ENCODE peak calls at places on chromosome 15, in ten cellular contexts. Z, T, Y, R, N, F, L, A, B and U are unnamed samples.

GRCh38 chr15:43828061-43828657 is 1.4 kb downstream of the WDR76 start:
- DNase-seq in Z (no peak), T (peak; percentile 33), Y (no peak), R (no peak), N (no peak), F (no peak), L (no peak), A (no peak), B (peak; percentile 10), U (peak; percentile 15)

GRCh38 chr15:35444557-35445204 is 101.3 kb downstream of the DPH6 start:
- DNase-seq in Z (peak; percentile 15), T (peak; percentile 45), Y (no peak), R (no peak), N (peak; percentile 61), F (peak; percentile 45), L (no peak), A (no peak), B (peak; percentile 77), U (peak; percentile 52)

GRCh38 chr15:90126457-90127435 is 24.5 kb upstream of the IDH2 start:
- DNase-seq in Z (peak; percentile 46), T (no peak), Y (no peak), R (no peak), N (no peak), F (no peak), L (peak; percentile 59), A (peak; percentile 83), B (no peak), U (no peak)

GRCh38 chr15:82641129-82641798 is 5.9 kb downstream of the CPEB1 start:
- DNase-seq in Z (no peak), T (no peak), Y (no peak), R (no peak), N (no peak), F (no peak), L (no peak), A (no peak), B (no peak), U (no peak)

GRCh38 chr15:63112871-63113270 is 8.8 kb upstream of the LACTB start:
- DNase-seq in Z (no peak), T (no peak), Y (no peak), R (no peak), N (no peak), F (no peak), L (no peak), A (no peak), B (no peak), U (no peak)

GRCh38 chr15:24954783-24955548 is at the start of the genes SNRPN and SNURF:
- DNase-seq in Z (peak; percentile 69), T (peak; percentile 62), Y (peak; percentile 89), R (peak; percentile 20), N (peak; percentile 80), F (peak; percentile 15), L (peak; percentile 71), A (peak; percentile 80), B (peak; percentile 77), U (peak; percentile 79)

GRCh38 chr15:98421419-98422085 is 226.8 kb upstream of the IGF1R start:
- DNase-seq in Z (peak; percentile 87), T (peak; percentile 81), Y (peak; percentile 83), R (no peak), N (peak; percentile 24), F (no peak), L (peak; percentile 59), A (peak; percentile 89), B (peak; percentile 39), U (peak; percentile 23)

GRCh38 chr15:89794627-89795241 is 18.6 kb downstream of the MESP2 start:
- DNase-seq in Z (no peak), T (no peak), Y (no peak), R (no peak), N (peak; percentile 80), F (no peak), L (no peak), A (no peak), B (peak; percentile 87), U (peak; percentile 81)

GRCh38 chr15:63323798-63324651 is 46.6 kb downstream of the APH1B start:
- DNase-seq in Z (no peak), T (no peak), Y (no peak), R (no peak), N (no peak), F (no peak), L (no peak), A (no peak), B (no peak), U (no peak)

GRCh38 chr15:100201376-100202280 is 140.1 kb downstream of the ADAMTS17 start:
- DNase-seq in Z (no peak), T (no peak), Y (no peak), R (no peak), N (peak; percentile 62), F (no peak), L (no peak), A (no peak), B (no peak), U (no peak)

GRCh38 chr15:57619746-57620145 is 28.0 kb downstream of the MYZAP start:
- DNase-seq in Z (no peak), T (no peak), Y (no peak), R (no peak), N (no peak), F (no peak), L (peak; percentile 43), A (no peak), B (no peak), U (no peak)
- TF ChIP-seq CTCF in Z (no peak), T (no peak), Y (no peak), R (no peak), N (no peak), F (no peak), L (no peak), A (no peak), B (peak; percentile 2), U (no peak)

GRCh38 chr15:75042730-75043508 is 19.5 kb downstream of the PPCDC start:
- DNase-seq in Z (peak; percentile 48), T (peak; percentile 87), Y (peak; percentile 92), R (peak; percentile 70), N (peak; percentile 29), F (no peak), L (peak; percentile 84), A (peak; percentile 66), B (peak; percentile 53), U (no peak)

GRCh38 chr15:75045332-75046015 is 22.1 kb downstream of the PPCDC start:
- DNase-seq in Z (no peak), T (peak; percentile 48), Y (no peak), R (no peak), N (no peak), F (no peak), L (no peak), A (no peak), B (no peak), U (no peak)

GRCh38 chr15:75044258-75044878 is 21.0 kb downstream of the PPCDC start:
- DNase-seq in Z (no peak), T (no peak), Y (no peak), R (no peak), N (no peak), F (no peak), L (no peak), A (no peak), B (no peak), U (no peak)

GRCh38 chr15:75038948-75039533 is 15.7 kb downstream of the PPCDC start:
- DNase-seq in Z (no peak), T (no peak), Y (no peak), R (no peak), N (no peak), F (no peak), L (no peak), A (no peak), B (no peak), U (no peak)

GRCh38 chr15:75043509-75044257 is 20.3 kb downstream of the PPCDC start:
- DNase-seq in Z (no peak), T (peak; percentile 67), Y (peak; percentile 99), R (peak; percentile 59), N (peak; percentile 100), F (peak; percentile 98), L (peak; percentile 84), A (no peak), B (peak; percentile 100), U (peak; percentile 100)
- TF ChIP-seq CTCF in Z (no peak), T (peak; percentile 43), Y (peak; percentile 34), R (peak; percentile 34), N (peak; percentile 67), F (peak; percentile 47), L (no peak), A (no peak), B (peak; percentile 84), U (peak; percentile 69)

DNA sequence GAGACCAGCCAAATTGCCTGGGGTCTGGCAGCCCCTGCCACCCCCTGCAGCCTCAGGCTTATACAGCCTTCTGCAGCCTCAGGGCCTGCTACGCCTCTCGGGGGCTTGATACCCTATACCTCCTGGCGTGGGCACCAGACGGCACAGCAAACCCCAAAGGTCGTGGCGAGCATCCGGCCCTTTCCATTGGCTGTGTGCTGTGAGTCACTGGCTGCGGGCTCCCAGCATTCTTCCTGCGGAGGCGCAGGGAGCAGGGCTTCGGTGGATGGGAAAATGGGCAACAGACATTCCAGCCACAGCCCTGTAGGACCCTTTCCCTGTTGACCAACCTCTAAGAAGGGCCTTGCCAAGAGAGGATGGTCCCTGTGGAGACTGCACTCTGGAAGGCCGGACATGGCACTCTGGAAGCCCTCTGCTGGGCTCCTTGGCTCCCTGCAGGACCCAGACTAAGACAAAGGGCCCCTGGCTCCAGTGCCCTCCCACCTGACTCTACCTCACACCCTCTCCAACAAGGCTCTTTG is 59.6 kb downstream of the ITGA11 start:
- DNase-seq in Z (peak; percentile 45), T (no peak), Y (peak; percentile 42), R (no peak), N (peak; percentile 52), F (no peak), L (no peak), A (peak; percentile 62), B (peak; percentile 56), U (peak; percentile 82)
- TF ChIP-seq CTCF in Z (peak; percentile 19), T (peak; percentile 8), Y (peak; percentile 13), R (peak; percentile 16), N (peak; percentile 70), F (peak; percentile 57), L (no peak), A (peak; percentile 25), B (peak; percentile 65), U (peak; percentile 26)

DNA sequence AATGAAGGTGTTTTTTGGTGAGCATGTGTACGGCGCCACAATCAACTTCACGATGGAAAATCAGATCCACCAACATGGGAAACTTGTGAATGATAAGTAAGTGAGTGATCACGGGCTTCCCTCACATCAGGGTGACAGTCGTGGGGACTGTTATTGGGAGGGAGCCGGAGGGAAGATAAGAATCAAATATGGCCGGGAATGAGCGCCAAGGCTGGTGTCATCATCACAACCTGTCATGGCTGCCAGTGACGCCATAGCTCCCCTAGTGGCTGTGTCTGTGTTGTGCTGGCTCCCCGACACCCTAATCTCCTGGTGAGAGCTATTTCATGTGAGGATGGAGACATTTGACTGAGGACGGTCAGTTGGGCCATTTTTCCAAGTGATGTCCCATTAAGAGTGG is 168.5 kb downstream of the SV2B start:
- DNase-seq in Z (peak; percentile 17), T (no peak), Y (no peak), R (no peak), N (no peak), F (no peak), L (no peak), A (peak; percentile 64), B (no peak), U (no peak)
- TF ChIP-seq CTCF in Z (peak; percentile 33), T (peak; percentile 43), Y (no peak), R (no peak), N (peak; percentile 41), F (peak; percentile 50), L (no peak), A (peak; percentile 54), B (peak; percentile 27), U (peak; percentile 23)